ENCODE peak calls at places on chromosomes 16 and 17, in ten cellular contexts. N is stimulated activated naive B cell treated with anti-CD40 and anti-IgM and Interleukin-4, amounts not matched to agents 10 μg/mL and 1 μg/mL and 100 μg/mL, for 72 hours; J is iris pigment epithelial cell; E is activated T-helper 1 cell treated with Interleukin-2 at 50 U/mL for 16 hours; K is RWPE2; H is substantia nigra; W is stimulated activated CD4-positive, alpha-beta T cell treated with anti-CD3 and anti-CD28 coated beads, Interleukin-4, amount 100 ng/mL, for 48 hours; U is aorta; G is fibroblast of mammary gland; S is naive thymus-derived CD4-positive, alpha-beta T cell. V is an unnamed sample.
A peak's percentile ranks its signal among the peaks of the same experiment; 100 is the strongest.

GRCh38 chr16:84593825-84594724 is 23.8 kb downstream of the COTL1 start:
- DNase-seq in N (peak; percentile 78), J (peak; percentile 39), E (peak; percentile 68), K (no peak), H (peak; percentile 68), W (no peak), U (peak; percentile 56), G (peak; percentile 45), S (peak; percentile 73), V (peak; percentile 30)

GRCh38 chr17:14149751-14150150 is 80.4 kb downstream of the COX10 start:
- DNase-seq in N (no peak), J (no peak), E (no peak), K (no peak), H (no peak), W (no peak), U (no peak), G (no peak), S (no peak), V (no peak)

GRCh38 chr16:86751081-86752030 is 173.0 kb downstream of the FOXL1 start:
- DNase-seq in N (no peak), J (peak; percentile 75), E (no peak), K (peak; percentile 14), H (no peak), W (no peak), U (peak; percentile 55), G (peak; percentile 94), S (no peak), V (no peak)

GRCh38 chr16:30922420-30922959 is 882 bp upstream of the FBXL19 start:
- DNase-seq in N (peak; percentile 100), J (peak; percentile 100), E (peak; percentile 98), K (peak; percentile 99), H (peak; percentile 100), W (peak; percentile 98), U (peak; percentile 100), G (peak; percentile 99), S (peak; percentile 100), V (peak; percentile 100)

GRCh38 chr16:4679156-4679853 is 14.1 kb upstream of the NUDT16L1 start:
- DNase-seq in N (no peak), J (no peak), E (no peak), K (no peak), H (no peak), W (no peak), U (no peak), G (no peak), S (no peak), V (no peak)

GRCh38 chr16:71387045-71387871 is 28.7 kb downstream of the CALB2 start:
- DNase-seq in N (no peak), J (no peak), E (no peak), K (no peak), H (no peak), W (no peak), U (no peak), G (no peak), S (no peak), V (no peak)

GRCh38 chr16:88651276-88651988 is 579 bp upstream of the CYBA start:
- DNase-seq in N (peak; percentile 94), J (no peak), E (peak; percentile 51), K (no peak), H (no peak), W (peak; percentile 71), U (peak; percentile 75), G (no peak), S (peak; percentile 66), V (no peak)

GRCh38 chr16:67137605-67138004 is 13.2 kb downstream of the B3GNT9 start:
- DNase-seq in N (no peak), J (peak; percentile 33), E (no peak), K (no peak), H (no peak), W (no peak), U (no peak), G (no peak), S (no peak), V (no peak)

GRCh38 chr17:81460856-81461460 is 51.6 kb downstream of the ACTG1 start:
- DNase-seq in N (no peak), J (no peak), E (no peak), K (no peak), H (no peak), W (no peak), U (no peak), G (no peak), S (no peak), V (no peak)